ENCODE peak calls at places on chromosomes 13 and 19, in six cellular contexts. H is endodermal cell, B is gastrocnemius medialis, D is NB4, T is tibial artery, W is thyroid gland. U is an unnamed sample.

GRCh38 chr19:342801-343421 is 1.7 kb downstream of the MIER2 start:
- DNase-seq in T (peak; percentile 79), D (peak; percentile 78), W (peak; percentile 12), B (peak; percentile 33), H (no peak), U (no peak)

GRCh38 chr19:3185482-3186376 is at the start of gene NCLN:
- DNase-seq in T (peak; percentile 96), H (peak; percentile 97), W (peak; percentile 96), D (peak; percentile 91), B (peak; percentile 91), U (peak; percentile 96)

GRCh38 chr13:73076013-73076412 is 17.2 kb downstream of the KLF5 start:
- DNase-seq in H (no peak), T (no peak), D (no peak), W (no peak), B (no peak), U (no peak)

GRCh38 chr13:110756268-110756667 is 42.8 kb downstream of the ING1 start:
- DNase-seq in H (no peak), W (no peak), D (no peak), T (no peak), B (no peak), U (no peak)

GRCh38 chr19:50362030-50362412 is 3.4 kb downstream of the NAPSA start:
- DNase-seq in T (no peak), H (no peak), B (no peak), W (no peak), D (no peak), U (no peak)

GRCh38 chr19:3618144-3618810 is 8.3 kb downstream of the CACTIN start:
- DNase-seq in B (no peak), T (peak; percentile 87), W (peak; percentile 40), H (peak; percentile 89), D (peak; percentile 57), U (peak; percentile 85)

GRCh38 chr19:30873691-30874090 is 475.5 kb downstream of the TSHZ3 start:
- DNase-seq in B (no peak), H (peak; percentile 29), W (no peak), T (no peak), D (no peak), U (no peak)

GRCh38 chr13:104015646-104016396 is 949.6 kb upstream of the SLC10A2 start:
- DNase-seq in D (no peak), T (no peak), W (peak; percentile 1), B (no peak), H (no peak), U (no peak)

GRCh38 chr19:36136975-36137686 is 2.7 kb upstream of the CAPNS1 start:
- DNase-seq in B (no peak), D (no peak), W (peak; percentile 90), T (peak; percentile 90), H (no peak), U (no peak)

GRCh38 chr19:29810504-29810871 is 1.3 kb upstream of the CCNE1 start:
- DNase-seq in H (no peak), W (peak; percentile 69), B (no peak), D (peak; percentile 11), T (peak; percentile 55), U (peak; percentile 54)

GRCh38 chr19:46979103-46979769 is 40.4 kb upstream of the NPAS1 start:
- DNase-seq in D (no peak), H (peak; percentile 67), T (peak; percentile 68), W (peak; percentile 75), B (peak; percentile 71), U (no peak)
- TF ChIP-seq CTCF in D (no peak), H (no peak), T (no peak), W (no peak), B (no peak), U (no peak)

GRCh38 chr19:52651956-52652355 is 13.8 kb upstream of the ZNF83 start:
- DNase-seq in B (no peak), T (no peak), H (no peak), W (no peak), D (no peak), U (no peak)

GRCh38 chr19:52646571-52647222 is 8.5 kb upstream of the ZNF83 start:
- DNase-seq in B (no peak), W (no peak), H (no peak), D (peak; percentile 70), T (no peak), U (no peak)

GRCh38 chr19:52653161-52653560 is 15.0 kb upstream of the ZNF83 start:
- DNase-seq in W (no peak), B (no peak), H (no peak), D (no peak), T (no peak), U (no peak)

DNA sequence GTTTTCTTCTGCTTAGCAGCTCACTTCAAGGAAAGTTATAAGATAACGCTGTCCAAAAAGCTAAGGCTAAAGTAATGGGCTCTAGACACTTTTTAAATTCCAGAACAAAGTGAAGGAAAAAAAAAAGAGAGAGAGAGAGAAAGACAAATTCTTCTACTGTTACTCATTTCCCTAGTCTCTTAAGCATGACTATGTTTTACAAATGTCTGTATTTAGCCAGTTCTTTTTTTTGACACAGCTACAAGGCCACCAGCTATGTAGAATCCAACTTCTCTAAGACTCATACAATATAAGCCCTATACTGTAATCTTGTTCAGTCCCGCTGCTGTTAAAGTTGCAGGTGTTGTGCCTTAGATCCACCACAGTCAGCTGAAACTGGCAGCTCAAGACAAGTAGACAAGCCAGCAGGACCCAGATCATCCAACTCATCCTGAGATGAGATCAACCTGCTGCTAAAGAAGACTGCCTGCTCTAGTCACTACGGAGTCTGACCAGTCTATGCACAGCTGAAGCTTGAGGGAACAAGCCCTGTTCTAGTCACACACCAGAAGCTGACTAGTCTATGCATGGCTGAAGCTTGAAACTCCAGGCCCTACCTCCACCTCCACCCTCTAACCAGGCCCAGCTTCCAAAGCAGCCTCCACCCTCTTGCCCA is 10.3 kb upstream of the ZNF83 start:
- DNase-seq in B (no peak), T (no peak), H (no peak), W (no peak), D (no peak), U (no peak)
- H3K4me3 ChIP-seq in B (no peak overlapping the region), T (no peak overlapping the region), H (no peak overlapping the region), W (no peak overlapping the region), D (no peak overlapping the region), U (no peak overlapping the region)

GRCh38 chr13:100790405-100790804 is 115.8 kb upstream of the TMTC4 start:
- DNase-seq in T (no peak), W (no peak), D (no peak), B (no peak), H (no peak), U (no peak)
- TF ChIP-seq CTCF in T (no peak), W (no peak), D (no peak), B (no peak), H (no peak), U (no peak)

GRCh38 chr19:18895828-18896341 is at the start of gene CERS1:
- DNase-seq in D (peak; percentile 60), W (no peak), B (no peak), T (no peak), H (peak; percentile 78), U (no peak)
- H3K4me3 ChIP-seq in D (peak within 1 kb of the TSS; percentile 59), W (peak within 1 kb of the TSS; percentile 19), B (peak within 1 kb of the TSS; percentile 58), T (peak within 1 kb of the TSS; percentile 14), H (peak within 1 kb of the TSS; percentile 78), U (no peak within 1 kb of the TSS)

GRCh38 chr13:89806594-89806993 is 1540.9 kb upstream of the MIR17HG start:
- DNase-seq in D (no peak), T (no peak), B (no peak), W (no peak), H (no peak), U (no peak)
- TF ChIP-seq CTCF in D (no peak), T (no peak), B (no peak), W (no peak), H (no peak), U (no peak)

GRCh38 chr19:55959996-55960675 is 12.5 kb downstream of the NLRP8 start:
- DNase-seq in T (no peak), H (no peak), W (no peak), B (no peak), D (no peak), U (no peak)

GRCh38 chr19:55956431-55956830 is 8.8 kb downstream of the NLRP8 start:
- DNase-seq in T (no peak), B (no peak), W (no peak), H (no peak), D (no peak), U (no peak)

GRCh38 chr19:55962186-55962585 is 14.6 kb downstream of the NLRP8 start:
- DNase-seq in T (no peak), B (no peak), H (no peak), W (no peak), D (no peak), U (no peak)

DNA sequence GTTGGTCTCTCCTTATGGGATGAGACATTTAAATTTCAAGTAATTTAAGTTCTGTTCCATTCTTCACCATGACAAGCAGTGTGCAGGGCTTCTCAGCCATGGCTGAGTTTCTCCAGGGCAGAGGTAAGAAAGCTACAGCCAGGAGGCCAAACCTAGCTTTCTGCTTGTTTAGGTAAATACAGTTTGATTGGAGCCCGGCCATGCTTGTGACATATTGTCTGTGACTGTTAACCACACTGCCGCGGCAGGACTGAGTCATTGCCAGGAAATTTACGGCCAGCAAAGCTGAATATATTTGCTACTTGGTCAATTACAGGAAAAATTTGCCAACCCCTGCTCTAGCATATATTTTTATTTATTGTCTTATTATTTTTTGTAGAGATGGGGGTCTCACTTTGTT is 10.7 kb downstream of the NLRP8 start:
- DNase-seq in H (no peak), T (no peak), B (no peak), W (no peak), D (peak; percentile 16), U (no peak)
- H3K4me3 ChIP-seq in H (no peak overlapping the region), T (no peak overlapping the region), B (no peak overlapping the region), W (no peak overlapping the region), D (no peak overlapping the region), U (no peak overlapping the region)

GRCh38 chr13:32791545-32792172 is 205.4 kb downstream of the PDS5B start:
- DNase-seq in H (no peak), B (no peak), W (no peak), T (no peak), D (peak; percentile 44), U (peak; percentile 86)

GRCh38 chr13:32790731-32791130 is 204.5 kb downstream of the PDS5B start:
- DNase-seq in H (peak; percentile 58), B (no peak), T (no peak), D (peak; percentile 26), W (no peak), U (no peak)
- TF ChIP-seq CTCF in H (peak; percentile 56), B (no peak), T (no peak), D (peak; percentile 16), W (no peak), U (no peak)

GRCh38 chr19:18098891-18099622 is 1.5 kb downstream of the MAST3 start:
- DNase-seq in B (no peak), T (peak; percentile 75), W (peak; percentile 28), H (peak; percentile 73), D (no peak), U (peak; percentile 96)
- H3K4me3 ChIP-seq in B (no peak overlapping the region), T (peak overlapping the region; percentile 57), W (no peak overlapping the region), H (no peak overlapping the region), D (no peak overlapping the region), U (peak overlapping the region; percentile 79)

DNA sequence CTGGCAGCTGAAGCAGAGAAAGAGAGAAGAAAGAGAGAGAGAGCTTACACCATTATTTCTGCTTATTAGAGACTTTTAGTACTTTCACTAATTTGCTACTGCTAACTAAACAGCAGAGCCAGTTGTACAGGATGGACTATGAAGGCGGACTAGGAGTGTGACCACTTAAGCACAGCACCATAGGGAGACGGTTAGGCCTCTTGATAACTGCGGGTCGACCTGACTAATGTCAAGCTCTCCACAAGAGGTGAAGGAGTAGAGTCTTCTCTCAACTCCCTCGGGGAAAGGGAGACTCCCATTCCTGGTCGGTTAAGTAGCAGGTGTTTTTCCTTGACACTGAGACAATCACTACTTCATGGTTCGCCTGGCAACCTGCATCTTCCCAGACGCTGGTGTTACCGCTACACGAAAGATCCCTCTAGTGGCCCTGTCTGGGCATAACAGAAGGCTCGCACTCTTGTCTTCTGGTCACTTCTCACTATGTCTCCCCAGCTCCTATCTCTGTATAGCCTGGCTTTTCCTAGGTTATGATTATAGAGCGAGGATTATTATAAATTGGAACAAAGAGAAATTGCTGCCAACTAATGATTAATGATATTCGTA is 5.3 kb upstream of the PSG7 start:
- DNase-seq in W (no peak), B (no peak), H (no peak), T (no peak), D (peak; percentile 1), U (peak; percentile 6)
- TF ChIP-seq CTCF in W (peak; percentile 15), B (no peak), H (peak; percentile 43), T (no peak), D (peak; percentile 35), U (peak; percentile 35)